ENCODE peak calls at places on chromosomes 4 and X, in five cellular contexts. One of them, this sample, is unnamed. For H3K4me1, the result is how much of the 10 kb centered on the place peaks cover.

GRCh38 chr4:186844059-186844681 is 120.5 kb upstream of the FAT1 start:
- DNase-seq in ascending aorta: peak
- DNase-seq in spleen: no peak
- DNase-seq in cardiac muscle cell: peak
- DNase-seq in tibial artery: peak
- DNase-seq in this sample: peak

GRCh38 chr4:152896819-152897218 is 39.3 kb upstream of the FHDC1 start:
- DNase-seq in ascending aorta: no peak
- DNase-seq in cardiac muscle cell: peak
- DNase-seq in tibial artery: no peak
- DNase-seq in spleen: no peak
- DNase-seq in this sample: no peak

GRCh38 chr4:147760695-147761094 is 28.8 kb downstream of the ARHGAP10 start:
- DNase-seq in spleen: no peak
- DNase-seq in tibial artery: peak
- DNase-seq in cardiac muscle cell: no peak
- DNase-seq in ascending aorta: peak
- DNase-seq in this sample: no peak

GRCh38 chr4:41009411-41009810 is 204.9 kb downstream of the APBB2 start:
- DNase-seq in cardiac muscle cell: peak
- DNase-seq in spleen: no peak
- DNase-seq in tibial artery: no peak
- DNase-seq in ascending aorta: no peak
- DNase-seq in this sample: no peak

GRCh38 chr4:77734928-77735327 is 84.2 kb downstream of the CNOT6L start:
- DNase-seq in spleen: no peak
- DNase-seq in ascending aorta: no peak
- DNase-seq in tibial artery: no peak
- DNase-seq in cardiac muscle cell: peak
- DNase-seq in this sample: peak

GRCh38 chr4:119865789-119866188 is 200.9 kb downstream of the MAD2L1 start:
- DNase-seq in cardiac muscle cell: no peak
- DNase-seq in spleen: no peak
- DNase-seq in tibial artery: no peak
- DNase-seq in ascending aorta: no peak
- DNase-seq in this sample: no peak

GRCh38 chrX:11100281-11101035 is 10.7 kb upstream of the HCCS start:
- DNase-seq in ascending aorta: peak
- DNase-seq in cardiac muscle cell: peak
- DNase-seq in spleen: no peak
- DNase-seq in tibial artery: peak
- DNase-seq in this sample: peak

GRCh38 chr4:38872620-38873019 is 5.0 kb downstream of the FAM114A1 start:
- DNase-seq in tibial artery: no peak
- DNase-seq in ascending aorta: peak
- DNase-seq in cardiac muscle cell: peak
- DNase-seq in spleen: no peak
- DNase-seq in this sample: peak

DNA sequence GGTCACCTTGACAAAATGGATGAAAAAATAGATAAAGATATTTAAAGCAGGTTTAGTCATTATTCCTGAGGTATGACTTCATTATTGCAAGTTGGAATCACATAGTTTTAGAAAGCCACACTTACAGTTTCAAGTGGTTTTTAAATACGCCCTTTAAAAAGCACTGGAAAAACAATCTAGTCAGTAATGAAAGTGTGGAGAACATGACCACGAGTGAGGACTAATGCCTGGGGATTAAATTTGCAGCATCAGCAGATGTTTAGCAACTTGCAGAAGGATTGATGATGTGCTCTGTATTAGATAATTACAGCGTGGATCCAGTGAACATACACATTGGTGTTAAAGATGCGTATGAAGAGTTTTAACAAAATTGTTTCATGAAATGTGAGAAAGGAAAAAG is 5.9 kb downstream of the SPARCL1 start:
- DNase-seq in ascending aorta: no peak
- DNase-seq in cardiac muscle cell: no peak
- DNase-seq in tibial artery: no peak
- DNase-seq in spleen: no peak
- DNase-seq in this sample: no peak
- H3K4me1 ChIP-seq in ascending aorta: under half
- H3K4me1 ChIP-seq in cardiac muscle cell: under half
- H3K4me1 ChIP-seq in tibial artery: half or more
- H3K4me1 ChIP-seq in spleen: under half
- H3K4me1 ChIP-seq in this sample: under half

GRCh38 chrX:19990519-19991349 is at the start of gene BCLAF3:
- DNase-seq in cardiac muscle cell: peak
- DNase-seq in tibial artery: peak
- DNase-seq in ascending aorta: peak
- DNase-seq in spleen: peak
- DNase-seq in this sample: peak
- H3K4me3 ChIP-seq in cardiac muscle cell: peak
- H3K4me3 ChIP-seq in tibial artery: peak
- H3K4me3 ChIP-seq in ascending aorta: peak
- H3K4me3 ChIP-seq in spleen: peak
- H3K4me3 ChIP-seq in this sample: peak

GRCh38 chr4:10093801-10094552 is 22.6 kb downstream of the WDR1 start:
- DNase-seq in tibial artery: no peak
- DNase-seq in cardiac muscle cell: peak
- DNase-seq in spleen: no peak
- DNase-seq in ascending aorta: peak
- DNase-seq in this sample: no peak
- H3K27ac ChIP-seq in tibial artery: peak
- H3K27ac ChIP-seq in cardiac muscle cell: peak
- H3K27ac ChIP-seq in spleen: peak
- H3K27ac ChIP-seq in ascending aorta: peak
- H3K27ac ChIP-seq in this sample: peak

DNA sequence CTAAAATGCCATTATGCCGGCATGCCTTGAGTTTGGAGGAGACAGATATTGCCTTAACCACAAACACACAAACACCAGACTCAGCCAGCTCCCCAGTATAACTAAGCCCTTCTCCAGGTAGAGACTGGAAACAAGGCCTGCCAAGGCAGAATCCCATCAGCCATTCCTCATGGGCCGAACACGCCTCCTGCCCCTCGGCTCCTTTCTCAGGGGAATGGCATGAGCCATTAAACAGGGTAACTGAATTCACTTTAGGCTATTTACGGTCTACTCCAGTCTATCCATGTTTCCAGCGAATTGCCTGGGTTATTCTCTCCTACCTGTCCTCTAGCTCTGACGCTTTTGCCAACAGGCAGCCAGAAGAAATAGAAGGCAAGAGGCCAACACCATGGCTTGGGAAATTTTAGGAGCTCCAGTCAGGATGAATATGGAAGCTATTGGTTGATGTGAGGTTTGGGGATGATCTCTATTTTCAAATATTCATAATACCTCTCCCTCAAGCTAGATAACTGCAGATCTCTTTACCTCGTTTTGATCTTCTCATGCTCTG is 4.9 kb downstream of the SEL1L3 start:
- DNase-seq in spleen: no peak
- DNase-seq in ascending aorta: no peak
- DNase-seq in cardiac muscle cell: no peak
- DNase-seq in tibial artery: no peak
- DNase-seq in this sample: no peak
- H3K4me1 ChIP-seq in spleen: half or more
- H3K4me1 ChIP-seq in ascending aorta: under half
- H3K4me1 ChIP-seq in cardiac muscle cell: under half
- H3K4me1 ChIP-seq in tibial artery: under half
- H3K4me1 ChIP-seq in this sample: under half

GRCh38 chr4:37827802-37828321 is 1.4 kb downstream of the PGM2 start:
- DNase-seq in tibial artery: no peak
- DNase-seq in ascending aorta: no peak
- DNase-seq in cardiac muscle cell: peak
- DNase-seq in spleen: no peak
- DNase-seq in this sample: no peak
- H3K4me3 ChIP-seq in tibial artery: peak
- H3K4me3 ChIP-seq in ascending aorta: peak
- H3K4me3 ChIP-seq in cardiac muscle cell: peak
- H3K4me3 ChIP-seq in spleen: peak
- H3K4me3 ChIP-seq in this sample: no peak

GRCh38 chrX:47146121-47146935 is 1.3 kb downstream of the RBM10 start:
- DNase-seq in tibial artery: no peak
- DNase-seq in cardiac muscle cell: no peak
- DNase-seq in spleen: peak
- DNase-seq in ascending aorta: no peak
- DNase-seq in this sample: peak

GRCh38 chrX:47145408-47146120 is 543 bp downstream of the RBM10 start:
- DNase-seq in cardiac muscle cell: no peak
- DNase-seq in ascending aorta: no peak
- DNase-seq in spleen: peak
- DNase-seq in tibial artery: no peak
- DNase-seq in this sample: no peak

GRCh38 chrX:47144626-47145407 is at the start of the genes NDUFB11 and RBM10:
- DNase-seq in tibial artery: peak
- DNase-seq in ascending aorta: peak
- DNase-seq in spleen: peak
- DNase-seq in cardiac muscle cell: peak
- DNase-seq in this sample: peak

GRCh38 chrX:47148946-47149345 is 3.9 kb downstream of the RBM10 start:
- DNase-seq in ascending aorta: no peak
- DNase-seq in spleen: no peak
- DNase-seq in tibial artery: no peak
- DNase-seq in cardiac muscle cell: peak
- DNase-seq in this sample: no peak

GRCh38 chrX:47146936-47147859 is 2.2 kb downstream of the RBM10 start:
- DNase-seq in ascending aorta: no peak
- DNase-seq in spleen: peak
- DNase-seq in cardiac muscle cell: no peak
- DNase-seq in tibial artery: no peak
- DNase-seq in this sample: no peak
- H3K27ac ChIP-seq in ascending aorta: peak
- H3K27ac ChIP-seq in spleen: no peak
- H3K27ac ChIP-seq in cardiac muscle cell: no peak
- H3K27ac ChIP-seq in tibial artery: peak
- H3K27ac ChIP-seq in this sample: no peak

GRCh38 chr4:47597696-47598095 is 112.6 kb downstream of the ATP10D start:
- DNase-seq in ascending aorta: no peak
- DNase-seq in spleen: no peak
- DNase-seq in cardiac muscle cell: no peak
- DNase-seq in tibial artery: no peak
- DNase-seq in this sample: no peak

GRCh38 chr4:47598896-47599295 is 113.8 kb downstream of the ATP10D start:
- DNase-seq in cardiac muscle cell: no peak
- DNase-seq in ascending aorta: no peak
- DNase-seq in tibial artery: no peak
- DNase-seq in spleen: no peak
- DNase-seq in this sample: no peak

GRCh38 chr4:47598320-47598719 is 113.2 kb downstream of the ATP10D start:
- DNase-seq in tibial artery: no peak
- DNase-seq in cardiac muscle cell: peak
- DNase-seq in spleen: no peak
- DNase-seq in ascending aorta: no peak
- DNase-seq in this sample: no peak
- H3K4me1 ChIP-seq in tibial artery: under half
- H3K4me1 ChIP-seq in cardiac muscle cell: under half
- H3K4me1 ChIP-seq in spleen: under half
- H3K4me1 ChIP-seq in ascending aorta: under half
- H3K4me1 ChIP-seq in this sample: under half

GRCh38 chr4:113869743-113870375 is 108.3 kb upstream of the CAMK2D start:
- DNase-seq in ascending aorta: peak
- DNase-seq in tibial artery: no peak
- DNase-seq in cardiac muscle cell: no peak
- DNase-seq in spleen: no peak
- DNase-seq in this sample: peak
- H3K4me3 ChIP-seq in ascending aorta: no peak
- H3K4me3 ChIP-seq in tibial artery: no peak
- H3K4me3 ChIP-seq in cardiac muscle cell: no peak
- H3K4me3 ChIP-seq in spleen: no peak
- H3K4me3 ChIP-seq in this sample: no peak

GRCh38 chr4:154344686-154345085 is 146.9 kb downstream of the DCHS2 start:
- DNase-seq in cardiac muscle cell: no peak
- DNase-seq in ascending aorta: no peak
- DNase-seq in tibial artery: no peak
- DNase-seq in spleen: no peak
- DNase-seq in this sample: no peak

GRCh38 chr4:154349829-154350228 is 141.8 kb downstream of the DCHS2 start:
- DNase-seq in spleen: no peak
- DNase-seq in cardiac muscle cell: no peak
- DNase-seq in ascending aorta: no peak
- DNase-seq in tibial artery: no peak
- DNase-seq in this sample: peak

GRCh38 chr4:154348657-154349056 is 142.9 kb downstream of the DCHS2 start:
- DNase-seq in ascending aorta: no peak
- DNase-seq in cardiac muscle cell: no peak
- DNase-seq in spleen: no peak
- DNase-seq in tibial artery: no peak
- DNase-seq in this sample: no peak

GRCh38 chr4:154341448-154341847 is 150.2 kb downstream of the DCHS2 start:
- DNase-seq in spleen: no peak
- DNase-seq in tibial artery: no peak
- DNase-seq in ascending aorta: no peak
- DNase-seq in cardiac muscle cell: no peak
- DNase-seq in this sample: no peak

DNA sequence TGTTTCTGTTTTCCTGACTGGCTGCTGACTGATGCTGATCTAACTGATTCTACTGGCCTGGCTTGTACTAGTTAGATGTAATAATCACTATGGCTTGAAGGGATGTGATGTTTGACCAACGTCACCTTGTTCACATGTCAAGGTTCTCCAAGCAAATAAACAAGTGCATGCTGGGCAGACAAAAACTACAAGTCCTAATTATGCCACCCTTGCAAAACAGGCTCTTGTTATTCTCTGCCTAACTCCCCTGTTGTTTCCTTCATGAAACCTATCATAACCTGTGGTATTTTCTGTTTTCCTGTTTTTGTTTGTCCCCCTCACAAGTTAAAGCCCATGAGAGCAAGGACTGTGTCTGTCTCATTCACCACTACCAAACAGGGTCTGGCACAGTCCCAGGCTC is 146.2 kb downstream of the DCHS2 start:
- DNase-seq in tibial artery: no peak
- DNase-seq in cardiac muscle cell: no peak
- DNase-seq in spleen: no peak
- DNase-seq in ascending aorta: no peak
- DNase-seq in this sample: no peak
- H3K27ac ChIP-seq in tibial artery: no peak
- H3K27ac ChIP-seq in cardiac muscle cell: no peak
- H3K27ac ChIP-seq in spleen: no peak
- H3K27ac ChIP-seq in ascending aorta: no peak
- H3K27ac ChIP-seq in this sample: no peak

This sample was measured in small intestine.